ENCODE peak calls at places on chromosomes 6 and 20, in eight cellular contexts. V is body of pancreas, D is breast epithelium, P is tibial nerve, K is adrenal gland, U is uterus, E is ovary, S is esophagus squamous epithelium. T is an unnamed sample. For H3K9me3, the result is how much of the 10 kb centered on the place peaks cover.

GRCh38 chr20:24968278-24968677 is 19.2 kb downstream of the CST7 start:
- DNase-seq in V (no peak), D (no peak), P (no peak), K (no peak), U (no peak), E (no peak), S (no peak), T (no peak)

GRCh38 chr20:52168116-52168515 is 23.5 kb downstream of the ZFP64 start:
- DNase-seq in V (no peak), D (no peak), P (no peak), K (no peak), U (no peak), E (no peak), S (no peak), T (no peak)

GRCh38 chr6:87755697-87756671 is 54.0 kb upstream of the AKIRIN2 start:
- DNase-seq in V (no peak), D (no peak), P (no peak), K (no peak), U (no peak), E (no peak), S (no peak), T (no peak)

GRCh38 chr20:5715068-5715841 is 34.9 kb upstream of the SHLD1 start:
- DNase-seq in V (no peak), D (no peak), P (no peak), K (no peak), U (no peak), E (no peak), S (no peak), T (no peak)

GRCh38 chr6:41636803-41637178 is 1.5 kb upstream of the MDFI start:
- DNase-seq in V (peak), D (peak), P (no peak), K (peak), U (no peak), E (peak), S (no peak), T (peak)

GRCh38 chr20:14632906-14633305 is 295.5 kb upstream of the FLRT3 start:
- DNase-seq in V (no peak), D (no peak), P (no peak), K (no peak), U (no peak), E (no peak), S (no peak), T (no peak)

GRCh38 chr6:33950891-33951889 is 147.4 kb upstream of the MLN start:
- DNase-seq in V (no peak), D (no peak), P (no peak), K (no peak), U (no peak), E (no peak), S (no peak), T (no peak)

GRCh38 chr6:134764741-134765140 is 185.2 kb downstream of the ALDH8A1 start:
- DNase-seq in V (no peak), D (no peak), P (no peak), K (no peak), U (no peak), E (no peak), S (no peak), T (no peak)

GRCh38 chr6:117513174-117513573 is 30.7 kb downstream of the DCBLD1 start:
- DNase-seq in V (no peak), D (no peak), P (no peak), K (no peak), U (no peak), E (no peak), S (no peak), T (no peak)

DNA sequence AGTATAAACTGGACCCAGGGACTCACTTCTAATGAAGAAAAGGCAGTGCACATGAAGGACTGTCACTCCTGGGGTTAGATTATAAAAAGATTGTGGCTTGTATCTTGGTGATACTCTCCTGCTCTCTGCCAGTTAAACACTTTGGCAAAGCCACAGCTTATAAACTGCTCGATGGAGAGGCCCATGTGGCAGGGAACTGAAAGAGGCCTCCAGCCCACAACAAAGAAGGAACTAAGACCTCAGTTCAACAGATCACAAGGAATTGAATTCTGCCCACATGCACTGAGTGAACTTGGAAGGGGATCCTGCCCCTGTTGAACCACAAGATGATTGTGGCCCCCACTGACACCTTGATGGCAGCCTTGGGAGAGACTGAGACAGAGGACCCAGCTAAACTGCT is 363.8 kb downstream of the CBLN4 start:
- DNase-seq in V (no peak), D (no peak), P (no peak), K (no peak), U (no peak), E (no peak), S (no peak), T (no peak)
- H3K9me3 ChIP-seq in V (under half), D (under half), P (under half), K (under half), U (under half), E (under half), S (under half), T (under half)

GRCh38 chr20:33489495-33490022 is 337 bp upstream of the CBFA2T2 start:
- DNase-seq in V (peak), D (peak), P (peak), K (peak), U (peak), E (peak), S (peak), T (peak)
- TF ChIP-seq POLR2A in V (peak), D (peak), P (peak), K (peak), U (peak), E (peak), S (peak), T (peak)

GRCh38 chr6:142941018-142941417 is 4.0 kb downstream of the HIVEP2 start:
- DNase-seq in V (no peak), D (no peak), P (no peak), K (no peak), U (no peak), E (no peak), S (no peak), T (no peak)

GRCh38 chr6:142942238-142942637 is 2.7 kb downstream of the HIVEP2 start:
- DNase-seq in V (no peak), D (no peak), P (no peak), K (no peak), U (no peak), E (no peak), S (no peak), T (no peak)

GRCh38 chr6:142944126-142945066 is 580 bp downstream of the HIVEP2 start:
- DNase-seq in V (peak), D (peak), P (peak), K (peak), U (peak), E (peak), S (peak), T (peak)

GRCh38 chr6:142943746-142944125 is 1.2 kb downstream of the HIVEP2 start:
- DNase-seq in V (no peak), D (no peak), P (no peak), K (peak), U (peak), E (peak), S (no peak), T (peak)

GRCh38 chr6:142942805-142943227 is 2.2 kb downstream of the HIVEP2 start:
- DNase-seq in V (no peak), D (no peak), P (no peak), K (no peak), U (no peak), E (no peak), S (no peak), T (no peak)
- TF ChIP-seq CTCF in V (peak), D (peak), P (peak), K (peak), U (no peak), E (peak), S (peak), T (peak)

DNA sequence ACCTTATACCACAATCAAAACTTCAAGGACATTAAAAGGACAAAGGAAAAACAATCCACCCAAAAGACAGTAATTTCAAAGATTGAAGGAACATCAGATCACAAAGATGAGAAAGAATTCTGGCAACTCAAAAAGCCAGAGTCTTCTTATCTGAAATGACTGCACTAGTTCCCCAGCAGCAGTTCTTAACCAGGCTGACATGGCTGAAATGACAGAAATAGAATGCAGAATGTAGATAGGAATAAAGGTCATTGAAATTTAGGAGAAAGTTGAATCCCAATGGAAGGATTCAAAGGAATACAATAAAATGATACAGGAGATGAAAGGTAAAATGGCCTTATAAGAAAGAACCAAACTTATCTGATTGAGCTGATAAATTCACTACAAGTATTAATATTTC is 231.4 kb downstream of the CD109 start:
- DNase-seq in V (no peak), D (no peak), P (no peak), K (no peak), U (no peak), E (no peak), S (no peak), T (no peak)
- H3K9me3 ChIP-seq in V (under half), D (under half), P (under half), K (under half), U (under half), E (under half), S (under half), T (under half)

DNA sequence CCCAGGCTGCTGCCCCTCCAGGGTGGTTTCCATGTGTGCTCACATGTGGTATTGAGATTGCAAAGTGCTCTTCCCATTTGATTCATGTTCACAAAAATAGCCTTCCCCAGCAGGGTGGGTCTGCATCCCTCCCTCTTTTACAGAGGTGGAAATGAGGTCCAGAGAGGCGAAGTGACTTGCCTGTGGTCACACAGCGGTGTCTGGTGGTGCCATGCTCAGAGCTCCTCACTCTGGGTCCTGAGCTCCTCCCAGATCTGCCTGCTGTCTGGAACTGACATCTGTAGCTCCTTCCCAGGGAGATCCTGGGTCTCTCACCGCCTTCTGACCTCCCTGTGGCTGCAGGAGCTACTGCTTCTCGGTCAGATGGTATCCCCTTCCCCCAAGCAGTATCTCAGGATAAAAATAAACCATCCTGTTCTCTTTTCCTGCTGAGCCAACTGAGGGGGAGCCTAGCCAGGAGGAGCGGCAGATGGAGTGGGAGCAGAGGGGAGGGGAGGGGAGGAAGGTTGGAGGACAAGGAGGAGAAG is 11.9 kb downstream of the CD40 start:
- DNase-seq in V (no peak), D (no peak), P (no peak), K (no peak), U (no peak), E (no peak), S (no peak), T (no peak)
- TF ChIP-seq POLR2A in V (no peak), D (no peak), P (no peak), K (no peak), U (no peak), E (no peak), S (no peak), T (no peak)